ENCODE peak calls at places on chromosomes 4 and X, in seven cellular contexts. R is H1, E is GM12878, Z is K562, C is IMR-90, D is SK-N-SH, O is HepG2. U is an unnamed sample.

GRCh38 chr4:40750461-40751258 is 905 bp downstream of the NSUN7 start:
- DNase-seq in E (no peak), Z (no peak), R (peak; percentile 15), O (no peak), C (no peak), D (peak; percentile 38), U (no peak)

GRCh38 chr4:182447938-182448280 is 204.7 kb downstream of the TENM3 start:
- DNase-seq in E (no peak), Z (no peak), D (no peak), C (no peak), O (no peak), R (no peak), U (no peak)

GRCh38 chr4:69896530-69897116 is 34.2 kb upstream of the CSN1S1 start:
- DNase-seq in D (no peak), R (no peak), E (no peak), C (peak; percentile 3), O (peak; percentile 12), Z (no peak), U (peak; percentile 7)

GRCh38 chrX:3448563-3448962 is 102.1 kb upstream of the MXRA5 start:
- DNase-seq in E (no peak), Z (no peak), D (no peak), O (no peak), C (no peak), R (no peak), U (no peak)

GRCh38 chr4:10104991-10105276 is 11.7 kb downstream of the WDR1 start:
- DNase-seq in O (no peak), E (no peak), R (no peak), Z (no peak), D (no peak), C (no peak), U (no peak)

GRCh38 chr4:182174979-182175378 is 68.2 kb upstream of the TENM3 start:
- DNase-seq in D (no peak), E (no peak), Z (no peak), R (no peak), C (no peak), O (no peak), U (no peak)

GRCh38 chr4:136320471-136320813 is 1211.9 kb downstream of the PCDH18 start:
- DNase-seq in D (no peak), O (no peak), R (no peak), Z (no peak), E (no peak), C (no peak), U (no peak)

GRCh38 chr4:3682236-3683076 is 83.7 kb upstream of the ADRA2C start:
- DNase-seq in D (no peak), E (no peak), C (no peak), R (no peak), Z (no peak), O (no peak), U (no peak)

GRCh38 chr4:24240655-24241054 is 343.7 kb downstream of the DHX15 start:
- DNase-seq in C (no peak), O (no peak), E (no peak), D (no peak), R (no peak), Z (no peak), U (no peak)

DNA sequence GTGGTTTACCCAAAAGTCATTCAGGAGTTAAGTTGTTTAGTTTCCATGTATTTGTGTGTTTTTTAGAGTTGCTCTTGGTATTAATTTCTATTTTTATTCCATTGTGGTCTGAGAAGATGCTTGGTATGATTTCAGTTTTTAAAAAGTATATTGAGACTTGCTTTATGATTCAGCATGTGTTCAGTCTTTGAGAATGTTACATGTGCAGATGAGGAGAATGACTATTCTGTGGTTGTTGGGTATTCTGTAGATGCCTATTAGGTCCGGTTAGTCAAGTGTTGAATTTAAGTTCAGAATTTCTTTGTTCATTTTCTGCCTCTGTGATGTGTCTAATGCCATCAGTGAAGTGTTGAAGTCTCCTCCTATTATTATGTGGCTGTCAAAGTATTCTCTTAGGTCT is 249.4 kb downstream of the ARHGAP10 start:
- DNase-seq in R (no peak), D (no peak), Z (no peak), C (peak; percentile 83), E (peak; percentile 57), O (no peak), U (no peak)
- H3K4me3 ChIP-seq in R (no peak overlapping the region), D (no peak overlapping the region), Z (no peak overlapping the region), C (no peak overlapping the region), E (peak overlapping the region; percentile 52), O (no peak overlapping the region), U (no peak overlapping the region)

GRCh38 chrX:153209347-153209746 is 30.3 kb downstream of the MAGEA1 start:
- DNase-seq in C (no peak), O (no peak), R (no peak), E (no peak), Z (no peak), D (no peak), U (no peak)

GRCh38 chrX:153206425-153207046 is 27.5 kb downstream of the MAGEA1 start:
- DNase-seq in D (no peak), E (no peak), O (no peak), R (no peak), Z (no peak), C (no peak), U (no peak)
- H3K9ac ChIP-seq in D (no peak overlapping the region), E (no peak overlapping the region), O (no peak overlapping the region), R (no peak overlapping the region), Z (no peak overlapping the region), C (no peak overlapping the region), U (no peak overlapping the region)

DNA sequence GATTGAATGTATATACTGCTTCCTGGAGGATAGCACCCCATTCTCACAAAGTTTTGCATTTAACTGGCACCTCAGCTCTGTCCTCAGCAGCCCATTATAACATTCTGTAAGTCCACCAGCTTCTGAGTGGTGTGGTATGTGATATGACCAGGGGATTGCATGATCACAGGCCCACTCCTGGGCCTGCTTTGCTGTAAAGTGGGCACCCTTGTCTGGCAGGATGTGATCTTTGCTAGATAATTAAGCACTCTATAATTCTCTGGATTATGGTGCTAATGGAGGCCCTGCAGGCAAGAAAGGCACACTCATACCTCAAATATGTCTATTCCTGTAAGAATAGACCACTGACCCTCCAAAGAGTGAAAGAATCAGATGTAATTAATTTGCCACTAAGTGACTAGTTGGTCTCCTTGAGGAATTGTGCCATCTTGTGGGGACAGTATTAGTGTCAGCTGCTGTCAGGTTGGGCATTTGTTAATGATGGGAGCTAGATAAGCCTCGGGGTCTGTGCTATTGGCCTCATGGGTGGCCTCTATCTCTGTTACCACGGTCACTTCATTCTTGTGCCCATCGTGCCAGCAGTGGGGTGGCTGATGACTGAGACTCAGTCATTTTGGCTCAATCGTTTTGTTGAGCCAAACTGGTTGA is 2.2 kb upstream of the CFI start:
- DNase-seq in Z (no peak), E (peak; percentile 7), R (no peak), D (peak; percentile 49), O (peak; percentile 57), C (peak; percentile 37), U (peak; percentile 51)
- TF ChIP-seq RAD21 in Z (peak; percentile 66), E (peak; percentile 70), R (peak; percentile 83), D (peak; percentile 70), O (peak; percentile 45), C (peak; percentile 50), U (peak; percentile 85)

GRCh38 chrX:40290519-40290918 is 192.8 kb upstream of the BCOR start:
- DNase-seq in R (no peak), O (no peak), Z (no peak), C (no peak), E (no peak), D (no peak), U (no peak)
- H3K4me3 ChIP-seq in R (no peak overlapping the region), O (no peak overlapping the region), Z (no peak overlapping the region), C (no peak overlapping the region), E (no peak overlapping the region), D (no peak overlapping the region), U (no peak overlapping the region)

DNA sequence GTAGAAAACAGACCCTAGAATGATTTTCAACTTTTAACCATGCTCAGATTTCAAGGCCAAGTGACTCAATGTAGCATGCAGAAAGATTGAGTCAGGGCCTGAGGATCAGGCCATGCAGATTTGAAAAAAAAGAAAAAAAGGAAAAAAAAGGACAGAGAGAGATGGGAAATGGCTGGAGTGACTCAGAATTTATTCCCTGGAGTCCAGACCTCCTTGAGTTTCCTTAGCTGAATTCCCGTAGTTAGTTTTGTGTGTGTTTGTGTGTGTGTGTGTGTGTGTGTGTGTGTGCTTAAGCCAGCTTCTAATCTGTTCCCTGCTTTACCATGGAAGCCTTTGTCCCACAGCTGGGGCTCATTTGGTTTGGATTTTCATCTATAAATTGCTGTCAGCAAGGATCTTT is 108.8 kb upstream of the DDIT4L start:
- DNase-seq in Z (no peak), E (no peak), C (peak; percentile 96), O (no peak), R (no peak), D (no peak), U (peak; percentile 8)
- H3K9ac ChIP-seq in Z (no peak overlapping the region), E (no peak overlapping the region), C (no peak overlapping the region), O (no peak overlapping the region), R (no peak overlapping the region), D (no peak overlapping the region), U (no peak overlapping the region)

GRCh38 chrX:48957827-48958634 is 624 bp upstream of the OTUD5 start:
- DNase-seq in R (peak; percentile 88), C (peak; percentile 98), D (peak; percentile 94), Z (peak; percentile 91), E (peak; percentile 87), O (peak; percentile 93), U (peak; percentile 93)

GRCh38 chrX:48957477-48957826 is at the start of gene OTUD5:
- DNase-seq in R (no peak), C (no peak), D (peak; percentile 94), E (no peak), Z (peak; percentile 66), O (peak; percentile 39), U (no peak)

GRCh38 chrX:48958635-48959094 is 1.3 kb upstream of the OTUD5 start:
- DNase-seq in C (peak; percentile 66), Z (no peak), D (no peak), E (no peak), R (no peak), O (peak; percentile 21), U (no peak)

GRCh38 chrX:48961585-48962091 is 4.2 kb upstream of the OTUD5 start:
- DNase-seq in R (no peak), C (peak; percentile 27), Z (peak; percentile 73), D (no peak), E (no peak), O (peak; percentile 47), U (no peak)

GRCh38 chrX:48960291-48960690 is 2.9 kb upstream of the OTUD5 start:
- DNase-seq in O (no peak), Z (no peak), R (no peak), D (no peak), C (no peak), E (no peak), U (no peak)
- TF ChIP-seq RAD21 in O (no peak), Z (no peak), R (no peak), D (no peak), C (no peak), E (no peak), U (no peak)

U was measured in HCT116.